ENCODE peak calls at places on chromosomes 6 and 20, in nine cellular contexts. K, V, Y, C, J, N, X, Z and D are unnamed samples.

GRCh38 chr20:12255571-12255970 is 337.9 kb downstream of the BTBD3 start:
- DNase-seq in K (no peak), V (no peak), Y (no peak), C (no peak), J (no peak), N (no peak), X (no peak), Z (no peak), D (no peak)

GRCh38 chr6:87391334-87391733 is 16.4 kb upstream of the CFAP206 start:
- DNase-seq in K (no peak), V (peak), Y (no peak), C (peak), J (no peak), N (peak), X (peak), Z (no peak), D (no peak)

GRCh38 chr6:20441921-20442320 is 40.2 kb downstream of the E2F3 start:
- DNase-seq in K (no peak), V (no peak), Y (no peak), C (no peak), J (no peak), N (no peak), X (no peak), Z (no peak), D (no peak)

GRCh38 chr6:104580452-104580851 is 279.3 kb downstream of the HACE1 start:
- DNase-seq in K (no peak), V (no peak), Y (no peak), C (no peak), J (no peak), N (no peak), X (no peak), Z (no peak), D (no peak)

GRCh38 chr6:151679081-151679480 is 128.4 kb upstream of the ESR1 start:
- DNase-seq in K (no peak), V (no peak), Y (no peak), C (no peak), J (no peak), N (no peak), X (peak), Z (peak), D (no peak)

GRCh38 chr6:12010635-12011275 is 1.4 kb upstream of the HIVEP1 start:
- DNase-seq in K (no peak), V (peak), Y (peak), C (peak), J (peak), N (peak), X (no peak), Z (peak), D (no peak)

GRCh38 chr6:43772571-43773049 is 2.6 kb downstream of the VEGFA start:
- DNase-seq in K (peak), V (no peak), Y (no peak), C (no peak), J (no peak), N (peak), X (no peak), Z (peak), D (no peak)

GRCh38 chr6:43870660-43871061 is 100.7 kb downstream of the VEGFA start:
- DNase-seq in K (no peak), V (no peak), Y (no peak), C (no peak), J (no peak), N (no peak), X (no peak), Z (no peak), D (no peak)

GRCh38 chr6:150656156-150656555 is 56.5 kb downstream of the PLEKHG1 start:
- DNase-seq in K (no peak), V (no peak), Y (no peak), C (no peak), J (no peak), N (no peak), X (no peak), Z (no peak), D (no peak)

DNA sequence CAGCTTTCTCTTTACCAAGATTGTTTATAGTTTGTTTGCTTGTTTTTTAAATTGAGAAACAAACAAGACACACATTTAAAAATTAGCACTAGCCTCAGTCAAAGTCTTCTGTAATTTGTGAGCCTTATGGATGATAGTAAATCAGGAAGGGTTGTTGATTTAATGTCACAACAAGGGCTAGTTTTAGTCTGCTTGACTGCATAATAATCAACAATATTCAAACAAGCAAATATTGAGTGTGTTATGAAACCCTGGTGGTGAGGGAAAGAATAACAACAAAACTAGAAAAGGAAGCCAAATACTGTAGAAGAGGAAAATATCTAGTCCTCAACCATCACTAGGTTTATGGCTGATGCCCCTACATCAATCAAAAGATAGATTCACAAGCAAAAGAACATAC is 228.6 kb downstream of the TBC1D7 start:
- DNase-seq in K (no peak), V (no peak), Y (no peak), C (no peak), J (no peak), N (no peak), X (no peak), Z (no peak), D (no peak)
- TF ChIP-seq CTCF in K (peak), V (no peak), Y (no peak), C (no peak), J (no peak), N (no peak), X (peak), Z (no peak), D (no peak)

GRCh38 chr6:36130672-36131516 is 581 bp downstream of the MAPK13 start:
- DNase-seq in K (peak), V (peak), Y (no peak), C (peak), J (peak), N (peak), X (peak), Z (peak), D (no peak)
- TF ChIP-seq CTCF in K (no peak), V (peak), Y (no peak), C (no peak), J (no peak), N (peak), X (peak), Z (no peak), D (no peak)

DNA sequence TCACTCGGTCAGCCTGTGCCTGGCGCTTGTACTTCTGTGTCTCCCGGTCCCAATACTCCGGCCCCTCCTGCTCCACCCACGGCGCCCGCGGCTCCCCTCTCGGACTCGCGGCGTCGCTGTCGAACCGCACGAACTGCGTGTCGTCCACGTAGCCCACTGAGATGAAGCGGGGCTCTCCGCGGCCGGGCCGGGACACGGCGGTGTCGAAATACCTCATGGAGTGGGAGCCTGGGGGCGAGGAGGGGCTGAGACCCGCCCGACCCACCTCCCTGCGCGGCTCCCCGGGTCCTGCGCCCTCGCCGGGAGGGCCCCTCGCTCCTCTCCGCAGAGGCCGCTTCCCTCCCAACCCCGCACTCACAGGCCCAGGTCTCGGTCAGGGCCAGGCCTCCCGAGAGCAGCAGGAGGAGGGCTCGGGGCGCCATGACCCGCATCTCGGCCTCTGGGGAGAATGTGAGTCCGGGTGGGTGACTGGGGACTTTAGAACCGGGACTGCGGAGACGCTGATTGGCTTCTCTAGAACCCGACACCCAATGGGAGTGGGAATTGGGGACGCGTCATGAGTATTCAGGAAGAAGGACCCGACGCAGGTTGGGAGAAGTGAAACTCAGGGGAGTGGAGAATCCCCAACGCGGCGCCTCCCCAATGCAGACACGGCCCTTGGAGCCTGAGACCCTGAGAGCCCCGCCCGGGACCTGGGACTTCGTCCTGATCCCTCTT is at the start of gene HLA-C:
- DNase-seq in K (peak), V (peak), Y (peak), C (peak), J (peak), N (peak), X (peak), Z (peak), D (peak)
- TF ChIP-seq CTCF in K (no peak), V (no peak), Y (no peak), C (peak), J (no peak), N (no peak), X (no peak), Z (no peak), D (peak)

GRCh38 chr6:143688681-143689080 is 10.9 kb downstream of the PHACTR2 start:
- DNase-seq in K (no peak), V (no peak), Y (no peak), C (no peak), J (no peak), N (no peak), X (no peak), Z (no peak), D (no peak)
- TF ChIP-seq CTCF in K (no peak), V (no peak), Y (no peak), C (no peak), J (no peak), N (no peak), X (no peak), Z (no peak), D (no peak)

DNA sequence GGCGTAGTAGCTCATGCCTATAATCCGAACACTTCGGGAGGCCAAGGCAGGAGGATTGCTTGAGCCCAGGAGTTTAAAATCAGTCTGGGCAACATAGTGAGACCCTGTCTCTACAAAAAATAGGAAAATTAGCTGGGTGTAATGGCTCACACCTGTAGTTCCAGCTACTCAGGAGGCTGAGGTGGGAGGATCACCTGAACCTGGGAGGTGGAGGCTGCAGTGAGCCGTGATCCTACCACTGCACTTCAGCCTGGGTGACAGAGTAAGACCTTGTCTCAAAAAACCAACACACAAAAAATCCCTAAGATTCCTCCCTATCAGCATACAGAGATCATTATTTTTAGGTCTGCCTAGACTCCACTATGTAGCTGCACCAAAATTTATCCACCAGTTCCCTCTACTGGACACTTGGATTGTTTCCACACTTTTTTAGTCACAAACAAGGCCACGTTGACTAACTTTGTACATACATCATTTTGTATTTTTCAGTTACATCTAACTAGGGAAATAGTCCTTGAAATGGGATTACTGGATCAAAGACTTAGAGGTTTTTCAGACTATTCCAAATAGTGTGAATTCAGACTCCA is 3.6 kb upstream of the PHF1 start:
- DNase-seq in K (no peak), V (no peak), Y (no peak), C (no peak), J (no peak), N (no peak), X (peak), Z (no peak), D (no peak)
- TF ChIP-seq CTCF in K (no peak), V (peak), Y (no peak), C (peak), J (no peak), N (no peak), X (peak), Z (peak), D (peak)